ENCODE peak calls at places on chromosome 1, in six cellular contexts. One of them, this sample, is unnamed.

GRCh38 chr1:56798053-56798471 is 21.1 kb downstream of the FYB2 start:
- DNase-seq in aorta: no peak
- DNase-seq in LHCN-M2: peak
- DNase-seq in type B pancreatic cell: no peak
- DNase-seq in EL: peak
- DNase-seq in endothelial cell: no peak
- DNase-seq in this sample: no peak

GRCh38 chr1:91609571-91609970 is 108.9 kb downstream of the CDC7 start:
- DNase-seq in LHCN-M2: peak
- DNase-seq in endothelial cell: no peak
- DNase-seq in aorta: no peak
- DNase-seq in EL: peak
- DNase-seq in type B pancreatic cell: no peak
- DNase-seq in this sample: no peak

GRCh38 chr1:179440971-179441370 is 75.2 kb downstream of the AXDND1 start:
- DNase-seq in aorta: no peak
- DNase-seq in LHCN-M2: no peak
- DNase-seq in EL: no peak
- DNase-seq in type B pancreatic cell: no peak
- DNase-seq in endothelial cell: no peak
- DNase-seq in this sample: no peak

GRCh38 chr1:15975358-15975804 is 520 bp downstream of the ZBTB17 start:
- DNase-seq in aorta: no peak
- DNase-seq in EL: peak
- DNase-seq in type B pancreatic cell: no peak
- DNase-seq in endothelial cell: peak
- DNase-seq in LHCN-M2: peak
- DNase-seq in this sample: peak

GRCh38 chr1:221782461-221782860 is 40.6 kb upstream of the DUSP10 start:
- DNase-seq in endothelial cell: no peak
- DNase-seq in aorta: no peak
- DNase-seq in type B pancreatic cell: no peak
- DNase-seq in EL: no peak
- DNase-seq in LHCN-M2: no peak
- DNase-seq in this sample: no peak

GRCh38 chr1:2134604-2135307 is 59.8 kb downstream of the FAAP20 start:
- DNase-seq in aorta: peak
- DNase-seq in endothelial cell: no peak
- DNase-seq in LHCN-M2: no peak
- DNase-seq in type B pancreatic cell: no peak
- DNase-seq in EL: no peak
- DNase-seq in this sample: no peak

GRCh38 chr1:155910621-155911121 is 478 bp downstream of the RIT1 start:
- DNase-seq in type B pancreatic cell: no peak
- DNase-seq in EL: peak
- DNase-seq in endothelial cell: peak
- DNase-seq in LHCN-M2: peak
- DNase-seq in aorta: no peak
- DNase-seq in this sample: no peak

GRCh38 chr1:182848736-182849135 is 9.6 kb downstream of the DHX9 start:
- DNase-seq in LHCN-M2: no peak
- DNase-seq in aorta: no peak
- DNase-seq in EL: no peak
- DNase-seq in type B pancreatic cell: no peak
- DNase-seq in endothelial cell: no peak
- DNase-seq in this sample: no peak

GRCh38 chr1:109598655-109599054 is 20.8 kb downstream of the GNAT2 start:
- DNase-seq in endothelial cell: peak
- DNase-seq in EL: no peak
- DNase-seq in aorta: no peak
- DNase-seq in type B pancreatic cell: no peak
- DNase-seq in LHCN-M2: no peak
- DNase-seq in this sample: no peak

GRCh38 chr1:111904478-111905218 is 84.8 kb downstream of the KCND3 start:
- DNase-seq in type B pancreatic cell: no peak
- DNase-seq in LHCN-M2: peak
- DNase-seq in endothelial cell: no peak
- DNase-seq in EL: no peak
- DNase-seq in aorta: no peak
- DNase-seq in this sample: no peak

GRCh38 chr1:236334893-236335545 is 53.3 kb upstream of the ERO1B start:
- DNase-seq in EL: no peak
- DNase-seq in type B pancreatic cell: no peak
- DNase-seq in LHCN-M2: no peak
- DNase-seq in endothelial cell: no peak
- DNase-seq in aorta: no peak
- DNase-seq in this sample: no peak

This sample was measured in Peyer's patch.